ENCODE peak calls at places on chromosomes 3 and 15, in five cellular contexts. U is fibroblast of lung, H is cardiac muscle cell, Z is keratinocyte, N is A549. K is an unnamed sample. For H3K4me1, the result is how much of the 10 kb centered on the place peaks cover.

GRCh38 chr3:167289435-167289834 is 90.7 kb downstream of the ZBBX start:
- DNase-seq in U (no peak), N (no peak), H (no peak), Z (no peak), K (no peak)

GRCh38 chr3:194738254-194739093 is 52.8 kb downstream of the FAM43A start:
- DNase-seq in Z (no peak), H (peak), N (no peak), U (peak), K (no peak)

GRCh38 chr3:47455806-47456452 is 19.8 kb downstream of the SCAP start:
- DNase-seq in Z (no peak), U (no peak), N (no peak), H (peak), K (no peak)

GRCh38 chr3:168459229-168459784 is 363.6 kb upstream of the GOLIM4 start:
- DNase-seq in Z (no peak), N (no peak), H (no peak), U (peak), K (no peak)

GRCh38 chr15:101188517-101189340 is 63.1 kb downstream of the CHSY1 start:
- DNase-seq in N (no peak), Z (no peak), H (peak), U (peak), K (no peak)

GRCh38 chr3:28151207-28151550 is 90.2 kb upstream of the CMC1 start:
- DNase-seq in Z (no peak), U (no peak), N (no peak), H (no peak), K (no peak)

GRCh38 chr3:66785191-66785909 is 212.8 kb upstream of the KBTBD8 start:
- DNase-seq in Z (no peak), H (no peak), U (no peak), N (no peak), K (no peak)

GRCh38 chr15:90603893-90604292 is 74.2 kb downstream of the CRTC3 start:
- DNase-seq in N (peak), H (peak), Z (no peak), U (no peak), K (no peak)

GRCh38 chr3:194134757-194135515 is 1.0 kb upstream of the HES1 start:
- DNase-seq in N (peak), H (peak), U (peak), Z (no peak), K (peak)

GRCh38 chr3:23481660-23482278 is 278.6 kb downstream of the UBE2E2 start:
- DNase-seq in N (no peak), U (peak), Z (no peak), H (peak), K (no peak)

GRCh38 chr3:145716519-145716918 is 444.5 kb downstream of the PLOD2 start:
- DNase-seq in N (no peak), Z (no peak), H (peak), U (no peak), K (no peak)

GRCh38 chr3:15387171-15387581 is 40.2 kb downstream of the METTL6 start:
- DNase-seq in U (peak), Z (no peak), H (peak), N (no peak), K (no peak)

GRCh38 chr3:10762611-10763247 is 53.3 kb upstream of the SLC6A11 start:
- DNase-seq in N (no peak), Z (no peak), H (no peak), U (no peak), K (no peak)

DNA sequence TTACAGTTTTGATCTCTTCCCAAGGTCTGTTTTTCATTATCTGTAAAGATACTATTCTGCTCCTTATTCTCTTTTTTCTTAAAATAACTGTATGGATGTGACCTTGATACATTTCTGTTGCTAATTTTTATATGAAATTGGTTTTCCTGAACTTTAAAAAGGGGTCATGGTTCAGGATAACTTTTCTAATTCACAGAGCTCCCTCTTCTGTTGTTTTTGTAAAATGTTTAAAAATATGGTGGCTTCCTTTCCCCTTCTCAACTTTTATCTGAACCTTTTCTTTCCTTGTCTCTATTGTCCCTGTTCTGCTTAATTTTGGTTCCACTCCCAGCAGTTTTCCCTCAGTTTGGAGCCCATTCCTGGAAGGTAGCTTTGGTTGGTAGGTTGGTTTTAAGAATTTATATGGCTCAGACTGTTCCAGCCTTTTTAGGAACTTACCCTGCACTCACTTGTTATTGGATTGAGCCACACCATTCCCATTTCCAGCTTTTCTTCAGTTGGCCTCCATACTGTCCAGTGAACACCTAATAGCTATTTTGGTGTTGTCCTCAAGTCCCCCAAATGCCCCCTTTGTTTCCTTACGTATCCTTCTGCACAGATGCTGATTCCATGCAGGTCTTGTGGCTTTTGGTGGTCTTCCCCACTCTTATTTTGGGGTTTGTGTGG is 70.3 kb downstream of the SLMAP start:
- DNase-seq in Z (no peak), U (no peak), N (no peak), H (peak), K (no peak)
- TF ChIP-seq CTCF in Z (no peak), U (peak), N (peak), H (peak), K (peak)

DNA sequence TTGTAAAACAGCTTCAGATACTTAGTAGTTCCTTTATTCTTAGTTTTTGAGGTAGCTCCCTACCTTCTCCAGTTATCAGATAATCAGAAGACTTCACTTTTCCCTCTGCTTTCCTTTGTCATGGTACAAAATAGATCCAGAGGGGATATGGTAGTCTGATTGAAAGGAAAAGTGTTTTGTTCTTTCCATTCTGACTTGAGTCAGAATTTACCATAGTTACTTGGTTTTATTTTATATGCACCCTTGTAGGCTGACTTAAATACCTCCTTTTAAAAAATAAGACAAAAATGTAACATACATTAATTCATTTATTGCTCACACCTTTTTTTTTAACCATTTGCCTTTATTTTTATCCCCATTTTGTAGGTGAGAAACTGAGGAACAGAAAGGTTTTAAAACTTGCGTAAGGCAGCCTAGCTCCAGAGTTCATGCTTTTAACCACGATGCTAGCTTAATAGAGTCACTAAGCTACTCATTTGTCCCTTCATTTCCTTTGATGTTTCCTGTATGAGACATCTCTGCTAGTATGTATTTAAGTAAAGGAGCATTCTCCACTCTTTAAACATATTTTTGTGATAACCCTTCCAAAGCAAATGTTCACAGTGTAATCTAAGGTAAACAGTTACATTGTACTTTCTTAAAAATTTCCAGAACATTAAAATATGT is 187.5 kb downstream of the KLHL25 start:
- DNase-seq in U (peak), Z (no peak), N (peak), H (no peak), K (no peak)
- H3K4me1 ChIP-seq in U (under half), Z (under half), N (under half), H (under half), K (under half)

DNA sequence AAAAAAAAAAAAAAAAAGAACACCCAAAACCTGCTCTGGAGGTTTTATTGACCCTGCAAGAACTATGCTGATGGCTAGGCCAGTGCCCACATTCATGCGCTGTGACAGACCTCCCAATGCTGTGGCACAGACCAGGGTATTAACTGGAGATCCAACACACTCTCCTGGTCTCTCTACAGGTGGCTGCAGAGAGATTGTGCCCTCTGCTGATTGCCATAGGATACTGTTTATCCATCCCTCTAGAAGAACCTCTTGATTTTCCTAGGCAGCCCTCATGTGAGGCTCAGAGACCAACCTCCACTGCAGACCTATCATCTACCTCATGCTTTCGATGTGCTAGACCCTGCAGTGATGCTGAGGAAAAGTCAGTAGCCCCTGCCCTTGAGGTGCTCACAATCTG is 125.5 kb upstream of the TRIM42 start:
- DNase-seq in N (no peak), H (no peak), U (no peak), Z (no peak), K (no peak)
- TF ChIP-seq CTCF in N (no peak), H (no peak), U (no peak), Z (no peak), K (no peak)

GRCh38 chr3:189330066-189330465 is 158.3 kb downstream of the TPRG1 start:
- DNase-seq in N (no peak), U (no peak), H (no peak), Z (no peak), K (no peak)

GRCh38 chr3:189324538-189325138 is 152.9 kb downstream of the TPRG1 start:
- DNase-seq in Z (peak), U (peak), N (peak), H (peak), K (peak)

GRCh38 chr3:189322339-189322738 is 150.6 kb downstream of the TPRG1 start:
- DNase-seq in U (no peak), N (peak), Z (no peak), H (no peak), K (no peak)

GRCh38 chr3:189320511-189320910 is 148.7 kb downstream of the TPRG1 start:
- DNase-seq in H (no peak), N (no peak), Z (no peak), U (no peak), K (no peak)

DNA sequence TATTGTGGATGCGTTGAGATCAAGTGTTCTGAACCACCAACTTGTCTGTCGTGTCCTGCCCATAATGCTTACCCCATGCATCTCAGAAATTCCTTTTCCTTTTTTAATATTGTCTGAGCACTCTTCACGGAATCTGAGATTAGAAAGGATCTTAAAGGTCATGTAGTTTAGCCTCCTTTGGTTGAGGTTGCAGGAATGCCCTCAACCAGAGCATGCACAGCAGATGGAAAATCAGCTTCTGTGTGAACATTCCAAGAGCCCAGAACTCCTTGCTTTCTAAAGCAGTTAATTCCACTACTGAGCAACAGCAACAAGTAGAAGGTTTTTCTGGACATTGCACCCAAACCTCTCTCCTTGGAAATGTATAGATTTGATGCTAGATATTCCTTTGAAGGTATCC is 153.7 kb downstream of the TPRG1 start:
- DNase-seq in H (no peak), N (peak), U (peak), Z (no peak), K (no peak)
- H3K4me1 ChIP-seq in H (under half), N (under half), U (under half), Z (under half), K (under half)

DNA sequence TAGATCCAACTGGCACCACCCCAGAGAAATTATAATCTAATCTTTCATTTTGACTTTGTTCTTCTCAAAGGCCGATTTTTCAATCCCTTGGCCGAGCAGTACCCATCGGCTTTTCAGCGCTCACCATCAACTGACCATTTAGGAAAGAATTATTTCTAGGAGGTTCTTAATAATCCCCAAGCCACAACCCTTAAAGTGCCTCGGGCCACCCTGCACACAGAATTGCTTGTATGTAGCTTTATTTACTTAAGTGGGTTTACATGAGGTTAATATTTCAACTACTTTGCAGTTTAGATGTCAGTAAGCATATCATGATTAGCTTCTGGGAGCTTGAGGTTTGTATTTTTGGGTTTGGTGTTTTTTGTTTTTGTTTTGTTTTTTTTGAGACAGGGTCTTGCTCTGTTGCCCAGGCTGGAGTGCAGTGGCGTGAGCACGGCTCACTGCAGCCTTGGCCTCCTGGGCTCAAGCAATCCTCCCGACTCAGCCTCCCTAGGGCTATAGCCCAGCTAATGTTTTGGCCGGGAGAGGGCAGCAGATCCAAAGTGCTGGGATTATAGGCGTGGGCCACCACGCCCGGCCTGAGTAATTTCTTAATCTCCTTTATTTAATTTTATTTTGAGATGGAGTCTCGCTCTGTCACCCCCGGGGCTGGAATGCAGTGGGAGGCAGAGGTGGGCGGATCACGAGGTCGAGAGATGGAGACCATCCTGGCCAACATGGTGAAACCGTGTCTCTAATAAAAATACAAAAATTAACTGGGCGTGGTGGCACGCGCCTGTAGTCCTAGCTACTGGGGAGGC is 801 bp upstream of the CDAN1 start:
- DNase-seq in Z (no peak), N (peak), H (no peak), U (no peak), K (no peak)
- TF ChIP-seq CTCF in Z (peak), N (peak), H (peak), U (no peak), K (peak)

GRCh38 chr15:81288040-81288439 is 35.9 kb downstream of the STARD5 start:
- DNase-seq in U (no peak), Z (no peak), N (no peak), H (no peak), K (no peak)
- H3K4me1 ChIP-seq in U (under half), Z (under half), N (under half), H (under half), K (under half)

GRCh38 chr3:138348107-138348949 is at the start of gene MRAS:
- DNase-seq in Z (no peak), H (peak), N (peak), U (peak), K (no peak)
- TF ChIP-seq CTCF in Z (no peak), H (peak), N (peak), U (no peak), K (peak)

DNA sequence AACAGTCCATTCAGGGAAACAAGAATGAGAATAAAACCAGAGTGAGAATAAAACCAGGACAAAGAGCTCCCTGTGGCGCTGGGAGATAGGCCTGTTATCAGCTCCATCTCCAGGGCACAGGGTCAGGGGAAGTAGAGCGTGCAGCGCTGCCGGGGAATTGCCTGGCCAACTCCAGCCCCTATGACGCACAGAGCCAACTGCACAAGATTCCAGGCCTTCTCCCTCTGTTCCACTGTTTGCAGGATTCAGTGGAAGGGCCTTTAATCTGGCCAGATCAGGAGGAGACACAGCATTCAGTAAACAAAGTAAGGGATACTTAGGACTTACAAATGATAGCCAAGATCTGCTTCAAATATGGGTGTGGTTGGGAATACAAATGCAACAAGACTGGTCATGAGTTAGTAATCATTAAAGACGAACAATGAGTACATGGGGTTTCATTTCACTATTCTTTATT is 49.4 kb downstream of the ITGB5 start:
- DNase-seq in H (peak), U (peak), N (peak), Z (no peak), K (no peak)
- H3K4me1 ChIP-seq in H (under half), U (under half), N (half or more), Z (under half), K (under half)

GRCh38 chr15:69749797-69750196 is 297.2 kb downstream of the RPLP1 start:
- DNase-seq in U (no peak), Z (no peak), H (no peak), N (peak), K (no peak)
- TF ChIP-seq CTCF in U (peak), Z (peak), H (peak), N (peak), K (peak)

GRCh38 chr3:57142335-57142734 is 22.8 kb downstream of the IL17RD start:
- DNase-seq in N (no peak), Z (no peak), U (no peak), H (no peak), K (no peak)

GRCh38 chr3:57143886-57144459 is 21.2 kb downstream of the IL17RD start:
- DNase-seq in N (no peak), Z (no peak), H (no peak), U (no peak), K (no peak)

GRCh38 chr3:57147071-57147470 is 18.1 kb downstream of the IL17RD start:
- DNase-seq in H (no peak), Z (no peak), N (no peak), U (no peak), K (no peak)

GRCh38 chr3:57144952-57145351 is 20.2 kb downstream of the IL17RD start:
- DNase-seq in N (no peak), Z (no peak), H (no peak), U (no peak), K (no peak)

GRCh38 chr3:57145852-57146251 is 19.3 kb downstream of the IL17RD start:
- DNase-seq in N (no peak), H (no peak), Z (no peak), U (no peak), K (no peak)
- H3K4me1 ChIP-seq in N (under half), H (half or more), Z (under half), U (under half), K (under half)